ENCODE peak calls at places on chromosomes 2 and 18, in seven cellular contexts. O, A, Z, K, T, E and S are unnamed samples.

GRCh38 chr18:49819768-49820662 is 6.7 kb upstream of the ACAA2 start:
- DNase-seq in O (no peak), T (no peak), E (no peak), Z (no peak), A (peak; percentile 68), K (no peak), S (peak; percentile 9)

GRCh38 chr2:225556461-225556860 is 157.0 kb downstream of the NYAP2 start:
- DNase-seq in E (no peak), T (no peak), K (no peak), A (peak; percentile 14), Z (no peak), O (no peak), S (no peak)

GRCh38 chr2:213016984-213017351 is 134.4 kb downstream of the IKZF2 start:
- DNase-seq in A (peak; percentile 70), T (no peak), Z (no peak), E (no peak), K (no peak), O (no peak), S (no peak)

GRCh38 chr2:177348090-177348489 is 44.5 kb upstream of the AGPS start:
- DNase-seq in O (no peak), T (no peak), Z (no peak), E (no peak), K (no peak), A (no peak), S (no peak)

GRCh38 chr18:46338213-46338612 is 234.0 kb downstream of the HAUS1 start:
- DNase-seq in A (no peak), T (peak; percentile 77), K (no peak), E (no peak), O (no peak), Z (no peak), S (no peak)

GRCh38 chr2:26316845-26317244 is 29.1 kb upstream of the SELENOI start:
- DNase-seq in Z (no peak), K (no peak), O (no peak), A (no peak), T (no peak), E (no peak), S (no peak)

GRCh38 chr18:76232813-76233212 is 262.2 kb downstream of the ZNF516 start:
- DNase-seq in O (no peak), A (no peak), Z (no peak), T (no peak), K (no peak), E (no peak), S (no peak)

GRCh38 chr2:236941106-236941505 is 144.6 kb upstream of the COPS8 start:
- DNase-seq in Z (peak; percentile 7), A (no peak), E (no peak), K (no peak), T (no peak), O (no peak), S (no peak)

GRCh38 chr2:66428986-66429612 is 5.8 kb upstream of the MEIS1 start:
- DNase-seq in Z (peak; percentile 44), A (peak; percentile 80), E (peak; percentile 27), O (no peak), K (peak; percentile 48), T (peak; percentile 85), S (no peak)

GRCh38 chr18:26764584-26764983 is 100.9 kb downstream of the AQP4 start:
- DNase-seq in E (no peak), Z (no peak), A (no peak), T (no peak), O (no peak), K (no peak), S (no peak)

GRCh38 chr2:36556847-36557246 is 41.1 kb downstream of the FEZ2 start:
- DNase-seq in O (no peak), E (no peak), A (peak; percentile 68), K (no peak), T (no peak), Z (no peak), S (no peak)

GRCh38 chr2:24791452-24791851 is 1.7 kb downstream of the PTRHD1 start:
- DNase-seq in T (no peak), Z (no peak), A (no peak), K (no peak), O (no peak), E (no peak), S (no peak)

GRCh38 chr2:27182346-27182745 is 29.5 kb upstream of the ATRAID start:
- DNase-seq in A (peak; percentile 49), K (no peak), Z (no peak), T (no peak), O (no peak), E (no peak), S (no peak)

GRCh38 chr2:10400568-10400977 is 47.6 kb downstream of the ODC1 start:
- DNase-seq in E (no peak), K (peak; percentile 41), A (no peak), T (no peak), O (no peak), Z (peak; percentile 66), S (no peak)

GRCh38 chr18:69785466-69785865 is 162.2 kb downstream of the CD226 start:
- DNase-seq in K (no peak), T (no peak), A (peak; percentile 48), O (no peak), E (no peak), Z (no peak), S (no peak)

GRCh38 chr2:225136552-225136951 is 94.3 kb upstream of the DOCK10 start:
- DNase-seq in Z (no peak), O (no peak), T (no peak), E (no peak), K (no peak), A (no peak), S (no peak)

GRCh38 chr2:164964744-164965143 is 9.4 kb upstream of the SLC38A11 start:
- DNase-seq in K (no peak), E (no peak), T (no peak), Z (no peak), A (no peak), O (no peak), S (no peak)

GRCh38 chr2:232022733-232023132 is 61.2 kb downstream of the DIS3L2 start:
- DNase-seq in K (no peak), O (no peak), E (no peak), T (no peak), Z (peak; percentile 83), A (no peak), S (peak; percentile 61)

GRCh38 chr2:19819097-19820065 is 82.4 kb downstream of the TTC32 start:
- DNase-seq in A (peak; percentile 64), O (no peak), T (no peak), Z (no peak), E (no peak), K (no peak), S (no peak)

GRCh38 chr18:58313491-58314032 is 269.5 kb downstream of the NEDD4L start:
- DNase-seq in Z (peak; percentile 69), O (peak; percentile 82), E (no peak), T (no peak), A (no peak), K (no peak), S (peak; percentile 91)

GRCh38 chr2:18788590-18788989 is 199.2 kb upstream of the NT5C1B start:
- DNase-seq in E (no peak), A (peak; percentile 52), Z (peak; percentile 46), O (no peak), K (no peak), T (no peak), S (peak; percentile 20)

GRCh38 chr2:9984217-9984739 is 32.8 kb downstream of the GRHL1 start:
- DNase-seq in E (peak; percentile 90), T (peak; percentile 53), A (peak; percentile 71), K (no peak), Z (no peak), O (no peak), S (no peak)

GRCh38 chr2:3432067-3432466 is 52.6 kb downstream of the TRAPPC12 start:
- DNase-seq in A (no peak), T (no peak), E (no peak), O (no peak), K (no peak), Z (no peak), S (no peak)

GRCh38 chr2:123245156-123245555 is 779.9 kb upstream of the CNTNAP5 start:
- DNase-seq in K (no peak), Z (no peak), T (no peak), E (no peak), A (no peak), O (no peak), S (no peak)

GRCh38 chr2:218781691-218782528 is at the start of gene CYP27A1:
- DNase-seq in E (no peak), K (peak; percentile 50), A (peak; percentile 31), O (peak; percentile 39), T (peak; percentile 71), Z (peak; percentile 62), S (peak; percentile 46)

GRCh38 chr2:240460781-240461431 is 25.4 kb downstream of the GPC1 start:
- DNase-seq in O (no peak), K (no peak), Z (peak; percentile 0), E (no peak), A (no peak), T (no peak), S (peak; percentile 10)
- TF ChIP-seq CTCF in O (no peak), K (no peak), Z (no peak), E (no peak), A (peak; percentile 24), T (peak; percentile 12), S (no peak)

GRCh38 chr2:163471947-163472346 is 263.9 kb downstream of the FIGN start:
- DNase-seq in A (peak; percentile 79), T (peak; percentile 37), K (no peak), E (peak; percentile 3), Z (peak; percentile 12), O (no peak), S (no peak)
- TF ChIP-seq CTCF in A (peak; percentile 78), T (peak; percentile 51), K (no peak), E (peak; percentile 52), Z (peak; percentile 35), O (no peak), S (peak; percentile 7)

GRCh38 chr18:68724021-68724420 is 9.1 kb upstream of the TMX3 start:
- DNase-seq in O (no peak), T (no peak), Z (no peak), A (no peak), E (no peak), K (no peak), S (no peak)

GRCh38 chr18:68723539-68723938 is 8.6 kb upstream of the TMX3 start:
- DNase-seq in O (no peak), Z (no peak), A (no peak), T (no peak), K (no peak), E (no peak), S (no peak)

GRCh38 chr18:68728301-68728700 is 13.4 kb upstream of the TMX3 start:
- DNase-seq in T (no peak), O (no peak), Z (no peak), K (no peak), A (no peak), E (no peak), S (no peak)

GRCh38 chr18:68722807-68723206 is 7.9 kb upstream of the TMX3 start:
- DNase-seq in O (no peak), T (no peak), E (no peak), A (no peak), K (no peak), Z (no peak), S (no peak)

DNA sequence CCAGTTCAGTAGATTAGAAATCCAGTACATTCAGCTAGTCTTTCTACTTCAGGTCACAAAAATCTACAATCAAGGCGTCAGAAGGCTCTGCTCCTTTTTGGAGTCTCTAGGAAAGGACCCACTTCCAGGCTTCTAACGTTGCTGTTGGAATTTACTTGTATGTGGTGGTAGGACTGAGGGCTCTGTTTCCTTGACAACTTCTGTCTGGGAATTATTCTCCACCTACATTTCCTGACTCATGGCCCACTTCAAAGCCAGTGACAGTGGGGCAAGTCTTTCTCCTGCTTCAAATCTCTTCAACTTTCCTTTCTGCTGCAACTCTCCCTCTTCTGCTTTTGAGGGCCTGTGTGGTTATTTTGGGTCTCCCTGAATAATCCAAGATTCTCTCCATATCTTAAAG is 10.4 kb upstream of the TMX3 start:
- DNase-seq in T (no peak), K (no peak), O (no peak), E (no peak), Z (no peak), A (peak; percentile 22), S (no peak)
- TF ChIP-seq CTCF in T (no peak), K (no peak), O (no peak), E (no peak), Z (no peak), A (no peak), S (no peak)

GRCh38 chr2:168773719-168774521 is 28.5 kb upstream of the NOSTRIN start:
- DNase-seq in A (peak; percentile 95), Z (peak; percentile 84), T (peak; percentile 48), O (peak; percentile 72), K (peak; percentile 13), E (peak; percentile 13), S (peak; percentile 81)
- TF ChIP-seq CTCF in A (peak; percentile 100), Z (peak; percentile 91), T (peak; percentile 77), O (peak; percentile 84), K (peak; percentile 35), E (peak; percentile 65), S (peak; percentile 94)